ENCODE peak calls at places on chromosomes 12 and 14, in four cellular contexts. L is choroid plexus epithelial cell; A is CD8-positive, alpha-beta memory T cell; M is adrenal gland. Q is an unnamed sample.

GRCh38 chr12:24363177-24363754 is 413.8 kb upstream of the SOX5 start:
- DNase-seq in L (no peak), A (no peak), M (no peak), Q (no peak)

GRCh38 chr14:35594616-35595015 is 60.7 kb downstream of the INSM2 start:
- DNase-seq in L (peak), A (no peak), M (no peak), Q (no peak)

GRCh38 chr14:98138666-98139065 is 1133.3 kb downstream of the BCL11B start:
- DNase-seq in L (no peak), A (peak), M (peak), Q (peak)

GRCh38 chr12:109999983-110000505 is 814 bp downstream of the ANKRD13A start:
- DNase-seq in L (peak), A (no peak), M (peak), Q (no peak)

GRCh38 chr12:77734489-77734888 is 96.2 kb upstream of the NAV3 start:
- DNase-seq in L (peak), A (no peak), M (peak), Q (no peak)

GRCh38 chr12:75986001-75986739 is 45.4 kb downstream of the PHLDA1 start:
- DNase-seq in L (no peak), A (no peak), M (no peak), Q (no peak)

GRCh38 chr14:68792830-68793733 is at the start of gene ZFP36L1:
- DNase-seq in L (peak), A (peak), M (peak), Q (peak)

GRCh38 chr12:105637470-105637869 is 307.0 kb downstream of the C12orf75 start:
- DNase-seq in L (no peak), A (no peak), M (no peak), Q (no peak)

GRCh38 chr12:12592930-12593329 is 18.7 kb upstream of the CREBL2 start:
- DNase-seq in L (peak), A (no peak), M (no peak), Q (no peak)

GRCh38 chr12:84397846-84398245 is 514.8 kb downstream of the SLC6A15 start:
- DNase-seq in L (no peak), A (no peak), M (no peak), Q (no peak)

GRCh38 chr12:124909831-124910560 is 4.5 kb downstream of the UBC start:
- DNase-seq in L (peak), A (no peak), M (no peak), Q (no peak)

GRCh38 chr14:61889914-61890351 is 127.7 kb downstream of the SNAPC1 start:
- DNase-seq in L (no peak), A (no peak), M (no peak), Q (peak)

GRCh38 chr12:89162704-89163261 is 189.5 kb downstream of the DUSP6 start:
- DNase-seq in L (peak), A (no peak), M (peak), Q (no peak)

GRCh38 chr12:32504626-32505025 is 105.3 kb downstream of the FGD4 start:
- DNase-seq in L (no peak), A (no peak), M (no peak), Q (no peak)
- H3K4me3 ChIP-seq in L (no peak), A (no peak), M (no peak), Q (no peak)

GRCh38 chr14:22147716-22148115 is 441.3 kb downstream of the DAD1 start:
- DNase-seq in L (no peak), A (no peak), M (no peak), Q (no peak)
- H3K4me3 ChIP-seq in L (no peak), A (no peak), M (no peak), Q (no peak)

GRCh38 chr12:63129927-63130326 is 21.1 kb downstream of the AVPR1A start:
- DNase-seq in L (no peak), A (no peak), M (no peak), Q (no peak)
- H3K4me3 ChIP-seq in L (no peak), A (no peak), M (no peak), Q (no peak)

DNA sequence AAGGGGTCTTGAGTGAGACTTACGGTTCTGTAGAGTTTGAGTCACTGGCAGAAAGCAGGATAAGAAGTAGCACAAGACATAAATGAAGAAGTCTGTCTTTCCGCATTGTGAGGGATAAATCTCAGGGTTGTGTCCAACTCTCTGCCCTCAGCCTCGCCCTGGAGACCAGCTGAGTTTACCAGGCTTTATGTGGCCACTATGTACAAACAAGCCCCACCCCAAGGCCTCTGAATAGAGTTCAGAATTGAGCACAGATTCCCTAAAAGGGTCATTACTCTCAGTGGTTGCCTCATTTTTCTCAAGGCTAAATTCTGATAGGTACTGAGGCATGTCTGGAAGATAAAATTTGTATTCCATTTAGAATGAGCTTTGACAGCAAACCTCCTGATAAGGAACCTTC is at the start of gene PZP:
- DNase-seq in L (no peak), A (no peak), M (no peak), Q (no peak)
- H3K4me3 ChIP-seq in L (no peak), A (no peak), M (no peak), Q (no peak)

GRCh38 chr12:47758834-47759690 is at the start of gene RAPGEF3:
- DNase-seq in L (peak), A (peak), M (peak), Q (peak)

GRCh38 chr12:47758584-47758833 is 171 bp downstream of the RAPGEF3 start:
- DNase-seq in L (no peak), A (no peak), M (no peak), Q (no peak)

GRCh38 chr12:47755655-47756562 is 2.8 kb downstream of the RAPGEF3 start:
- DNase-seq in L (no peak), A (no peak), M (no peak), Q (no peak)

GRCh38 chr12:47757840-47758583 is 668 bp downstream of the RAPGEF3 start:
- DNase-seq in L (no peak), A (no peak), M (no peak), Q (no peak)

GRCh38 chr12:47757360-47757839 is 1.3 kb downstream of the RAPGEF3 start:
- DNase-seq in L (no peak), A (no peak), M (no peak), Q (no peak)
- H3K4me3 ChIP-seq in L (peak), A (no peak), M (no peak), Q (no peak)

GRCh38 chr12:50927356-50927755 is 25.0 kb upstream of the HIGD1C start:
- DNase-seq in L (no peak), A (no peak), M (no peak), Q (no peak)
- H3K4me3 ChIP-seq in L (peak), A (no peak), M (no peak), Q (no peak)

DNA sequence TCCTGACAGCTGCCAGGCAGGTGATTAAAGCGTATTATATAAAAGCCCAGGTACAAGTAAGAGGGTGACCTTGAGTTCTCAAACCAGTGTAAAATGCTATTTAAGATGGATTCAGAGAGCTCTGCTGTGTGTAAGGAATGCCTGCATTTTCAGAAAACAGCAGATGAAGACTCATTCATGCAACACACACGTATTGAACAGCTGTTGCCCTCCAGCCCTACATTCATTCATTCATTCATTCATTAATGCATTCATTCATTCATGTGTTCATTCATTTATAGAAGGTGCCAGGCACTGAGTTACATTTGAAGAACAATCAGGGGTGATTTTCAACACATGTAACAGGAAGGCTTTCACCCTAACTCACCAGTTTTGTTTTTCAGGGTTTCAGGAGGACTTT is 27.4 kb upstream of the ELK3 start:
- DNase-seq in L (no peak), A (no peak), M (no peak), Q (no peak)
- H3K4me3 ChIP-seq in L (no peak), A (no peak), M (no peak), Q (no peak)

DNA sequence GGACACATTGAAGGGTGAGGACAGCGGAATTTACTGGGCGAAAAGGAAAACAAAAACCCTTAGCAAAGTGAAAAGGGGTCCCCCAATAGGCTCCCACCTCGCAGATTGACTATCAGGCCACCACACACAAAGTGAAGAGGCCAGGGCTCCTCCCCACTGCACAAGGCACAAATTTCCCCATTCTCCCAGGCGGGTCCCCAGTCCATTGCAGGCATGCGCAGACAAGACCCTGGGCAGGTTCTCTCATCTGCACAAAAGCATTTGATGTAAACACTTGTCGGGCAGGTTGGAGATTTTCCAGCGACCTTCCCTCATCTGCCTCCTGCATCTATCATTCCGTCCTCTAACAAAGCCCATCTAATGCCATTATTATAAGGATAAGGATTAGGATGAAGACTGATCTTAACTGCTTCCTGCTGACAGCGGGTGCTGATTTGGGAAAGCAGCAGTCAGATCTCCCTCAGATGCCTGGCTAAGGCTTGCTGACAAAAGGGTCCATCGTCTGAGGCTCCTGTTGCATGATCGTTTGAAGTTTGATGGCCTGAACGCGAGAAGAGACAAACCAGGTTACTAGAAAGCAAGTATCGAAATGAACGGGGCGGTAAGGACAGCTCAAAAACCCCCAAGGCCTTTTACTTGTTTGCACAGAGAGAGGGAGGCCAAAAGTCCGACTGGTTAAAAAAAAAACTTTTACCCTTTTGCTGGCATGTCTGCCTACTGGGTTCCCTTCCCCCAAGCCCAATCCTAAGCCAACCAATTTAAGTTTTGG is 14.4 kb downstream of the ASCL4 start:
- DNase-seq in L (no peak), A (no peak), M (no peak), Q (no peak)
- H3K4me3 ChIP-seq in L (no peak), A (no peak), M (no peak), Q (no peak)

GRCh38 chr14:95059126-95059525 is 98.2 kb downstream of the DICER1 start:
- DNase-seq in L (no peak), A (no peak), M (no peak), Q (no peak)
- H3K4me3 ChIP-seq in L (no peak), A (no peak), M (no peak), Q (no peak)

DNA sequence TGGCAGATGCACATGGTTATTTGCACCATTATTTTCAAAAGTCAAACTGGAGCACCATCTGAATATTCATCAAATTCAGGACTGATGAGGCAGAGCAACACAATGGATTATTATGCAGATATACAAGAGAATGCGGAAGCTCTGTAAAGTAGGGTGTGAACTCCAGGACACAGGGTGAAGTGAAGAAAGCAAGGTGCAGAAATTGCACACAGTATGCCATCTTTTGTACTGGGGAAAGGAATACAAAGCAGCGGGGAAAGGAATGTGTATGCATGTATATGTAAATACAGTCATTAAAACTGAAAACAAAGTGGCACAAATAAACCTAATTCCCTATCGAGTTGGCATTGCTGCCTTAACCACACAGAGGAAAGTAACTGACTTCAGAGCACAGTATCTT is 22.7 kb upstream of the CLEC4E start:
- DNase-seq in L (no peak), A (no peak), M (no peak), Q (no peak)
- H3K4me3 ChIP-seq in L (no peak), A (no peak), M (no peak), Q (no peak)